ENCODE peak calls at places on chromosomes 5 and 9, in six cellular contexts. U is omental fat pad, X is IMR-90, Z is GM13977, B is endothelial cell, V is heart right ventricle. G is an unnamed sample.

GRCh38 chr9:14913366-14913765 is 3.1 kb upstream of the FREM1 start:
- DNase-seq in U (no peak), X (no peak), Z (no peak), B (no peak), V (no peak), G (no peak)

GRCh38 chr5:151686673-151687378 is at the start of gene SPARC:
- DNase-seq in U (peak), X (peak), Z (no peak), B (peak), V (peak), G (peak)

GRCh38 chr5:58958701-58959100 is 375.8 kb downstream of the RAB3C start:
- DNase-seq in U (no peak), X (no peak), Z (no peak), B (no peak), V (no peak), G (no peak)

GRCh38 chr9:114287763-114288232 is 35.1 kb upstream of the ORM1 start:
- DNase-seq in U (peak), X (no peak), Z (no peak), B (no peak), V (no peak), G (no peak)

GRCh38 chr9:27865031-27865438 is 291.8 kb upstream of the C9orf72 start:
- DNase-seq in U (no peak), X (no peak), Z (no peak), B (no peak), V (peak), G (no peak)

GRCh38 chr5:148808864-148809642 is 17.4 kb upstream of the ADRB2 start:
- DNase-seq in U (no peak), X (no peak), Z (peak), B (no peak), V (peak), G (peak)

GRCh38 chr9:121652037-121652837 is 803 bp downstream of the DAB2IP start:
- DNase-seq in U (no peak), X (no peak), Z (no peak), B (peak), V (peak), G (peak)

GRCh38 chr5:137022043-137022442 is 477.1 kb downstream of the SPOCK1 start:
- DNase-seq in U (no peak), X (no peak), Z (no peak), B (no peak), V (peak), G (no peak)

GRCh38 chr5:6765612-6766525 is 52.6 kb downstream of the TENT4A start:
- DNase-seq in U (no peak), X (peak), Z (peak), B (peak), V (peak), G (peak)

GRCh38 chr5:143355710-143356109 is 47.8 kb downstream of the NR3C1 start:
- DNase-seq in U (peak), X (peak), Z (no peak), B (no peak), V (peak), G (no peak)

GRCh38 chr5:72397836-72398235 is 77.7 kb downstream of the PTCD2 start:
- DNase-seq in U (no peak), X (no peak), Z (no peak), B (no peak), V (no peak), G (no peak)

GRCh38 chr9:121073038-121073437 is 1.7 kb upstream of the CNTRL start:
- DNase-seq in U (no peak), X (peak), Z (no peak), B (no peak), V (peak), G (no peak)

GRCh38 chr9:135223831-135224230 is 136.4 kb downstream of the OLFM1 start:
- DNase-seq in U (no peak), X (no peak), Z (no peak), B (no peak), V (no peak), G (no peak)

GRCh38 chr5:153775923-153776322 is 262.8 kb downstream of the FAM114A2 start:
- DNase-seq in U (no peak), X (no peak), Z (no peak), B (no peak), V (no peak), G (no peak)

GRCh38 chr9:14301582-14301981 is 12.4 kb downstream of the NFIB start:
- DNase-seq in U (no peak), X (no peak), Z (no peak), B (no peak), V (no peak), G (no peak)

GRCh38 chr9:89553451-89554020 is 51.3 kb upstream of the GADD45G start:
- DNase-seq in U (no peak), X (no peak), Z (no peak), B (no peak), V (no peak), G (no peak)

DNA sequence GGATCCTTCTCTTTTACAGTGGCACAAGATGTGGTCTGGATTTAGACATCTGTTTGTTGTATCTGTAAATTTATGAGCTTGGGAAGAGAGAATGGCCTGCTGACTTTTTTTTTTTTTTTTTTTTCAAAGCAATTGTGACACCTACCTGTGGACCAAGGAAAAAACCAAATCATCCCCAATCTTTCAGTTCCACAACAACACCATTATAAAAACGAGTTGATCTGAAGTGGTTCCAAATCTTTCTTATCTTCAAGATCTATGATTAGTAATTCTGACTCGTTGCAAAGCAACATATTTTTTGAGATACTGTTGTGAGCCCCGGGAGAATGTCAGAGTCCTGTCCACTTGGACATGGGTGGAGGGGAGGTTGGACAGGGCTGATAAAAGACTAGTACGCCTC is 4.8 kb downstream of the IRX2 start:
- DNase-seq in U (no peak), X (no peak), Z (no peak), B (no peak), V (no peak), G (no peak)
- TF ChIP-seq CTCF in U (no peak), X (no peak), Z (no peak), B (no peak), V (no peak), G (no peak)

GRCh38 chr9:74643303-74643933 is 146.3 kb downstream of the RORB start:
- DNase-seq in U (no peak), X (no peak), Z (no peak), B (no peak), V (no peak), G (no peak)

GRCh38 chr9:74644015-74644414 is 146.9 kb downstream of the RORB start:
- DNase-seq in U (no peak), X (no peak), Z (no peak), B (no peak), V (no peak), G (no peak)

GRCh38 chr9:74642376-74642775 is 145.2 kb downstream of the RORB start:
- DNase-seq in U (no peak), X (no peak), Z (no peak), B (no peak), V (no peak), G (no peak)

GRCh38 chr9:74645007-74645639 is 148.0 kb downstream of the RORB start:
- DNase-seq in U (no peak), X (no peak), Z (peak), B (peak), V (no peak), G (peak)
- TF ChIP-seq CTCF in U (no peak), X (peak), Z (peak), B (peak), V (no peak), G (peak)

GRCh38 chr5:95471922-95472321 is 80.8 kb downstream of the FAM81B start:
- DNase-seq in U (no peak), X (peak), Z (no peak), B (no peak), V (no peak), G (no peak)
- TF ChIP-seq CTCF in U (no peak), X (peak), Z (no peak), B (no peak), V (no peak), G (no peak)

GRCh38 chr9:128122809-128123175 is 4.7 kb downstream of the PTGES2 start:
- DNase-seq in U (no peak), X (no peak), Z (no peak), B (no peak), V (no peak), G (no peak)

GRCh38 chr9:128125575-128126354 is 1.8 kb downstream of the PTGES2 start:
- DNase-seq in U (no peak), X (no peak), Z (no peak), B (no peak), V (no peak), G (no peak)

GRCh38 chr9:128123451-128124080 is 4.0 kb downstream of the PTGES2 start:
- DNase-seq in U (no peak), X (no peak), Z (no peak), B (no peak), V (no peak), G (no peak)

GRCh38 chr9:128124451-128124850 is 3.1 kb downstream of the PTGES2 start:
- DNase-seq in U (no peak), X (no peak), Z (no peak), B (no peak), V (no peak), G (no peak)

DNA sequence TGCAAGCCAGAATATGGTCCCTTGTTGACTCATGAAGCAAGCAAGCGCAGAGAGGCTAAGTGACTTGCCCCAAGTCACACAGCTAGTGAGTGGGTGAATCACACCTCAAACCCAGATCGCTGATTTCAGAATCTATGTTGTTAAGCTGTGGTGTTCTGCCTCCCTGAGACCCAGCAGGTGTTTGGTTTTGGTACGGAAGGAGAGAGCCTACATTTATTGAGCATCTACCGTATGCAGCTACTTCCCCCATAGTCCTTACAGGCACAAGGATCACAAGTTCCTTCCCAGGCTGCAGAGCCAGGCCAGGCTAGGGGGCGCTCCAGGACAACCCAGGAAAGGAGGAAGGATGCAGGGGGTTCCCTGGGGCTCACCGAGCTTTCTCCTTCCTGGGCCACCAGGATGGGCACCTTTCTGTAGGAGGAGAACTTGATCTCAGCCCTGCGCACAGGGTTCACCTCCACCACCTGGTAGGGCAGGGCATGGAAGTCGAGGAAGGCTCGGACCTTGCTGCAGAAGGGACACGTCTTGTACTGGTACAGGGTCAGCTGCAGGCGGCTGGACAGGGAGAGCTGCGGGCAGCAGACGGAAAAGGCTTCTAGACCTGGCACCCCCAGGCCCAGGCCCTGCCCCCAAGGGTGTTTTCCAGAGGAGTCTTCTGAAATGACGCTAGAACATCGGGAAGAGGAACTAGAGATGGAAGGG is 2.5 kb downstream of the PTGES2 start:
- DNase-seq in U (peak), X (peak), Z (no peak), B (peak), V (peak), G (peak)
- TF ChIP-seq CTCF in U (no peak), X (peak), Z (peak), B (no peak), V (no peak), G (peak)

G was measured in nephron progenitor cell.